ENCODE peak calls at places on chromosome 22, in seven cellular contexts. One of them, this sample, is unnamed.

GRCh38 chr22:30247974-30248373 is 1.4 kb upstream of the LIF start:
- DNase-seq in T-helper 1 cell: no peak
- DNase-seq in non-pigmented ciliary epithelial cell: no peak
- DNase-seq in NCI-H510A: no peak
- DNase-seq in CD8-positive, alpha-beta T cell: no peak
- DNase-seq in stomach: no peak
- DNase-seq in AML-193: no peak
- DNase-seq in this sample: no peak

GRCh38 chr22:44532466-44533025 is 34.5 kb upstream of the RTL6 start:
- DNase-seq in T-helper 1 cell: no peak
- DNase-seq in non-pigmented ciliary epithelial cell: no peak
- DNase-seq in NCI-H510A: peak
- DNase-seq in CD8-positive, alpha-beta T cell: no peak
- DNase-seq in stomach: no peak
- DNase-seq in AML-193: no peak
- DNase-seq in this sample: no peak

GRCh38 chr22:42700901-42701300 is 19.8 kb downstream of the A4GALT start:
- DNase-seq in T-helper 1 cell: no peak
- DNase-seq in non-pigmented ciliary epithelial cell: no peak
- DNase-seq in NCI-H510A: no peak
- DNase-seq in CD8-positive, alpha-beta T cell: no peak
- DNase-seq in stomach: no peak
- DNase-seq in AML-193: no peak
- DNase-seq in this sample: no peak

GRCh38 chr22:44170470-44170869 is 10.3 kb upstream of the PARVG start:
- DNase-seq in T-helper 1 cell: no peak
- DNase-seq in non-pigmented ciliary epithelial cell: no peak
- DNase-seq in NCI-H510A: no peak
- DNase-seq in CD8-positive, alpha-beta T cell: no peak
- DNase-seq in stomach: no peak
- DNase-seq in AML-193: no peak
- DNase-seq in this sample: no peak

GRCh38 chr22:22037740-22038139 is 55.2 kb upstream of the TOP3B start:
- DNase-seq in T-helper 1 cell: no peak
- DNase-seq in non-pigmented ciliary epithelial cell: peak
- DNase-seq in NCI-H510A: no peak
- DNase-seq in CD8-positive, alpha-beta T cell: no peak
- DNase-seq in stomach: no peak
- DNase-seq in AML-193: no peak
- DNase-seq in this sample: no peak

GRCh38 chr22:39504071-39504470 is 2.0 kb downstream of the MIEF1 start:
- DNase-seq in T-helper 1 cell: no peak
- DNase-seq in non-pigmented ciliary epithelial cell: no peak
- DNase-seq in NCI-H510A: no peak
- DNase-seq in CD8-positive, alpha-beta T cell: no peak
- DNase-seq in stomach: no peak
- DNase-seq in AML-193: no peak
- DNase-seq in this sample: no peak

GRCh38 chr22:40953446-40953845 is 2.3 kb downstream of the RBX1 start:
- DNase-seq in T-helper 1 cell: no peak
- DNase-seq in non-pigmented ciliary epithelial cell: no peak
- DNase-seq in NCI-H510A: no peak
- DNase-seq in CD8-positive, alpha-beta T cell: no peak
- DNase-seq in stomach: no peak
- DNase-seq in AML-193: no peak
- DNase-seq in this sample: no peak

GRCh38 chr22:45240137-45240809 is 421 bp downstream of the KIAA0930 start:
- DNase-seq in T-helper 1 cell: peak
- DNase-seq in non-pigmented ciliary epithelial cell: no peak
- DNase-seq in NCI-H510A: no peak
- DNase-seq in CD8-positive, alpha-beta T cell: no peak
- DNase-seq in stomach: no peak
- DNase-seq in AML-193: peak
- DNase-seq in this sample: no peak

GRCh38 chr22:23580586-23581251 is 629 bp upstream of the IGLL1 start:
- DNase-seq in T-helper 1 cell: no peak
- DNase-seq in non-pigmented ciliary epithelial cell: no peak
- DNase-seq in NCI-H510A: no peak
- DNase-seq in CD8-positive, alpha-beta T cell: no peak
- DNase-seq in stomach: no peak
- DNase-seq in AML-193: no peak
- DNase-seq in this sample: no peak

GRCh38 chr22:49719046-49719445 is 108.6 kb downstream of the BRD1 start:
- DNase-seq in T-helper 1 cell: no peak
- DNase-seq in non-pigmented ciliary epithelial cell: no peak
- DNase-seq in NCI-H510A: no peak
- DNase-seq in CD8-positive, alpha-beta T cell: no peak
- DNase-seq in stomach: peak
- DNase-seq in AML-193: no peak
- DNase-seq in this sample: no peak

GRCh38 chr22:50161508-50162390 is 8.8 kb upstream of the PANX2 start:
- DNase-seq in T-helper 1 cell: no peak
- DNase-seq in non-pigmented ciliary epithelial cell: no peak
- DNase-seq in NCI-H510A: no peak
- DNase-seq in CD8-positive, alpha-beta T cell: no peak
- DNase-seq in stomach: no peak
- DNase-seq in AML-193: no peak
- DNase-seq in this sample: no peak

GRCh38 chr22:28283025-28283654 is 364.1 kb upstream of the PITPNB start:
- DNase-seq in T-helper 1 cell: no peak
- DNase-seq in non-pigmented ciliary epithelial cell: peak
- DNase-seq in NCI-H510A: no peak
- DNase-seq in CD8-positive, alpha-beta T cell: no peak
- DNase-seq in stomach: no peak
- DNase-seq in AML-193: no peak
- DNase-seq in this sample: no peak

GRCh38 chr22:49302150-49302460 is 525.6 kb downstream of the BRD1 start:
- DNase-seq in T-helper 1 cell: no peak
- DNase-seq in non-pigmented ciliary epithelial cell: no peak
- DNase-seq in NCI-H510A: no peak
- DNase-seq in CD8-positive, alpha-beta T cell: no peak
- DNase-seq in stomach: no peak
- DNase-seq in AML-193: no peak
- DNase-seq in this sample: no peak

GRCh38 chr22:44018594-44018993 is 5.5 kb upstream of the PARVB start:
- DNase-seq in T-helper 1 cell: no peak
- DNase-seq in non-pigmented ciliary epithelial cell: no peak
- DNase-seq in NCI-H510A: no peak
- DNase-seq in CD8-positive, alpha-beta T cell: no peak
- DNase-seq in stomach: no peak
- DNase-seq in AML-193: no peak
- DNase-seq in this sample: no peak

GRCh38 chr22:27358096-27358870 is 443.3 kb downstream of the MN1 start:
- DNase-seq in T-helper 1 cell: no peak
- DNase-seq in non-pigmented ciliary epithelial cell: no peak
- DNase-seq in NCI-H510A: no peak
- DNase-seq in CD8-positive, alpha-beta T cell: no peak
- DNase-seq in stomach: no peak
- DNase-seq in AML-193: no peak
- DNase-seq in this sample: no peak

GRCh38 chr22:17601031-17601430 is 27.5 kb downstream of the ATP6V1E1 start:
- DNase-seq in T-helper 1 cell: no peak
- DNase-seq in non-pigmented ciliary epithelial cell: no peak
- DNase-seq in NCI-H510A: no peak
- DNase-seq in CD8-positive, alpha-beta T cell: no peak
- DNase-seq in stomach: no peak
- DNase-seq in AML-193: no peak
- DNase-seq in this sample: no peak

GRCh38 chr22:35590634-35591295 is 26.4 kb downstream of the MB start:
- DNase-seq in T-helper 1 cell: no peak
- DNase-seq in non-pigmented ciliary epithelial cell: no peak
- DNase-seq in NCI-H510A: no peak
- DNase-seq in CD8-positive, alpha-beta T cell: no peak
- DNase-seq in stomach: no peak
- DNase-seq in AML-193: no peak
- DNase-seq in this sample: no peak

GRCh38 chr22:46112405-46112804 is 37.9 kb upstream of the PPARA start:
- DNase-seq in T-helper 1 cell: no peak
- DNase-seq in non-pigmented ciliary epithelial cell: no peak
- DNase-seq in NCI-H510A: no peak
- DNase-seq in CD8-positive, alpha-beta T cell: no peak
- DNase-seq in stomach: no peak
- DNase-seq in AML-193: no peak
- DNase-seq in this sample: no peak

GRCh38 chr22:46586123-46586519 is 34.1 kb upstream of the GRAMD4 start:
- DNase-seq in T-helper 1 cell: no peak
- DNase-seq in non-pigmented ciliary epithelial cell: no peak
- DNase-seq in NCI-H510A: no peak
- DNase-seq in CD8-positive, alpha-beta T cell: no peak
- DNase-seq in stomach: no peak
- DNase-seq in AML-193: no peak
- DNase-seq in this sample: no peak

GRCh38 chr22:35981900-35982299 is 46.7 kb downstream of the RBFOX2 start:
- DNase-seq in T-helper 1 cell: no peak
- DNase-seq in non-pigmented ciliary epithelial cell: no peak
- DNase-seq in NCI-H510A: no peak
- DNase-seq in CD8-positive, alpha-beta T cell: no peak
- DNase-seq in stomach: no peak
- DNase-seq in AML-193: no peak
- DNase-seq in this sample: no peak